ENCODE peak calls at places on chromosomes 5 and 9, in six cellular contexts. U is HCT116, E is GM23338, G is neural progenitor cell, X is PC-3, L is MM.1S. S is an unnamed sample.

GRCh38 chr9:83027153-83027867 is 35.6 kb downstream of the RASEF start:
- DNase-seq in U (peak; percentile 22), E (no peak), G (no peak), X (peak; percentile 85), L (no peak), S (no peak)

GRCh38 chr5:143708672-143709071 is 103.3 kb upstream of the HMHB1 start:
- DNase-seq in U (no peak), E (no peak), G (no peak), X (no peak), L (no peak), S (no peak)

GRCh38 chr9:4299006-4299795 is 667 bp downstream of the GLIS3 start:
- DNase-seq in U (no peak), E (peak; percentile 72), G (peak; percentile 75), X (peak; percentile 18), L (peak; percentile 29), S (no peak)

GRCh38 chr5:148382961-148383360 is 797 bp upstream of the FBXO38 start:
- DNase-seq in U (no peak), E (no peak), G (no peak), X (peak; percentile 18), L (no peak), S (no peak)

GRCh38 chr5:74643160-74643562 is 2.6 kb upstream of the ENC1 start:
- DNase-seq in U (peak; percentile 48), E (no peak), G (no peak), X (peak; percentile 90), L (no peak), S (no peak)

GRCh38 chr5:113161806-113162205 is 185.2 kb downstream of the DCP2 start:
- DNase-seq in U (no peak), E (no peak), G (peak; percentile 17), X (no peak), L (no peak), S (no peak)

GRCh38 chr9:114507726-114508125 is 2.5 kb upstream of the WHRN start:
- DNase-seq in U (no peak), E (peak; percentile 49), G (peak; percentile 57), X (peak; percentile 27), L (peak; percentile 69), S (peak; percentile 64)

GRCh38 chr9:93709600-93710369 is 133.4 kb downstream of the PHF2 start:
- DNase-seq in U (no peak), E (no peak), G (no peak), X (no peak), L (no peak), S (no peak)

GRCh38 chr9:136595245-136596218 is 49.7 kb upstream of the NOTCH1 start:
- DNase-seq in U (no peak), E (no peak), G (peak; percentile 63), X (no peak), L (no peak), S (no peak)

GRCh38 chr5:72292411-72292810 is 27.6 kb downstream of the MRPS27 start:
- DNase-seq in U (no peak), E (no peak), G (no peak), X (no peak), L (no peak), S (no peak)

DNA sequence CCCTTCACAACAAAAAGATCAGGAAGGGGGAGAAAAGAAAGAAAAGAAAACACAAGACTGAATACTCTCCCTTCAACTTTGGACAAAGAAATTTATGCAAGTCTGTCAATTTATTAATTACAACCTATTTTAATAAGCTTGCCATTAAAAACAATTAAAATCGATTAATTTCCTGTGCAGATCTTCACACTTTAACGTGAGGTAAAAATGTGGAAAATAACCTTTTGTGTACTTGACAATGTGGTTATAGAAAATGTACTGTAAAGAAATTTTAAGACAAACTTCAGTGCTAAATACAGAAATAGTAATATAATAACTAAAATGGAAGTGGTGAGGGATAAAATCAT is 2.7 kb upstream of the MLLT3 start:
- DNase-seq in U (no peak), E (no peak), G (no peak), X (no peak), L (no peak), S (no peak)
- H2AFZ ChIP-seq in U (peak overlapping the region; percentile 98), E (no peak overlapping the region), G (no peak overlapping the region), X (no peak overlapping the region), L (peak overlapping the region; percentile 70), S (peak overlapping the region; percentile 98)

GRCh38 chr5:14505310-14506140 is 76.1 kb upstream of the OTULINL start:
- DNase-seq in U (no peak), E (peak; percentile 64), G (peak; percentile 26), X (no peak), L (no peak), S (no peak)
- TF ChIP-seq CTCF in U (no peak), E (peak; percentile 68), G (peak; percentile 45), X (peak; percentile 51), L (no peak), S (peak; percentile 57)

GRCh38 chr9:87787735-87788134 is 61.8 kb downstream of the CTSL start:
- DNase-seq in U (no peak), E (no peak), G (peak; percentile 29), X (peak; percentile 15), L (no peak), S (no peak)
- TF ChIP-seq EZH2phosphoT487 in U (no peak), E (no peak), G (no peak), X (no peak), L (no peak), S (no peak)

GRCh38 chr5:158502686-158503085 is 597.0 kb downstream of the EBF1 start:
- DNase-seq in U (no peak), E (no peak), G (no peak), X (no peak), L (no peak), S (no peak)
- H2AFZ ChIP-seq in U (no peak overlapping the region), E (peak overlapping the region; percentile 38), G (peak overlapping the region; percentile 78), X (no peak overlapping the region), L (no peak overlapping the region), S (no peak overlapping the region)

S was measured in OCI-LY7.